ENCODE peak calls at places on chromosomes 4 and X, in five cellular contexts. One of them, this sample, is unnamed. For H3K9me3, the result is how much of the 10 kb centered on the place peaks cover.

GRCh38 chr4:97504713-97505112 is 638.6 kb downstream of the STPG2 start:
- DNase-seq in sigmoid colon: no peak
- DNase-seq in adrenal gland: no peak
- DNase-seq in endothelial cell of umbilical vein: no peak
- DNase-seq in SK-N-SH: no peak
- DNase-seq in this sample: no peak

GRCh38 chr4:99436976-99437655 is 2.0 kb upstream of the ADH7 start:
- DNase-seq in sigmoid colon: no peak
- DNase-seq in adrenal gland: no peak
- DNase-seq in endothelial cell of umbilical vein: no peak
- DNase-seq in SK-N-SH: no peak
- DNase-seq in this sample: no peak

GRCh38 chr4:112327950-112328349 is 30.8 kb downstream of the ALPK1 start:
- DNase-seq in sigmoid colon: no peak
- DNase-seq in adrenal gland: no peak
- DNase-seq in endothelial cell of umbilical vein: peak
- DNase-seq in SK-N-SH: peak
- DNase-seq in this sample: no peak

GRCh38 chr4:33482773-33483172 is 2761.5 kb downstream of the ARAP2 start:
- DNase-seq in sigmoid colon: no peak
- DNase-seq in adrenal gland: no peak
- DNase-seq in endothelial cell of umbilical vein: no peak
- DNase-seq in SK-N-SH: no peak
- DNase-seq in this sample: no peak

GRCh38 chr4:167424338-167425256 is 190.3 kb upstream of the SPOCK3 start:
- DNase-seq in sigmoid colon: no peak
- DNase-seq in adrenal gland: no peak
- DNase-seq in endothelial cell of umbilical vein: no peak
- DNase-seq in SK-N-SH: no peak
- DNase-seq in this sample: peak

GRCh38 chr4:159199827-159200226 is 96.9 kb downstream of the RAPGEF2 start:
- DNase-seq in sigmoid colon: no peak
- DNase-seq in adrenal gland: no peak
- DNase-seq in endothelial cell of umbilical vein: no peak
- DNase-seq in SK-N-SH: no peak
- DNase-seq in this sample: no peak

GRCh38 chrX:71619193-71619592 is 882 bp upstream of the CXCR3 start:
- DNase-seq in sigmoid colon: no peak
- DNase-seq in adrenal gland: no peak
- DNase-seq in endothelial cell of umbilical vein: no peak
- DNase-seq in SK-N-SH: no peak
- DNase-seq in this sample: no peak

GRCh38 chr4:139977838-139978604 is 176.0 kb downstream of the MAML3 start:
- DNase-seq in sigmoid colon: no peak
- DNase-seq in adrenal gland: no peak
- DNase-seq in endothelial cell of umbilical vein: no peak
- DNase-seq in SK-N-SH: no peak
- DNase-seq in this sample: no peak

GRCh38 chr4:37648084-37648817 is 37.9 kb downstream of the RELL1 start:
- DNase-seq in sigmoid colon: peak
- DNase-seq in adrenal gland: peak
- DNase-seq in endothelial cell of umbilical vein: peak
- DNase-seq in SK-N-SH: no peak
- DNase-seq in this sample: no peak

GRCh38 chrX:114221445-114221844 is 362.4 kb upstream of the HTR2C start:
- DNase-seq in sigmoid colon: no peak
- DNase-seq in adrenal gland: no peak
- DNase-seq in endothelial cell of umbilical vein: no peak
- DNase-seq in SK-N-SH: no peak
- DNase-seq in this sample: no peak

GRCh38 chr4:149885896-149886295 is 70.3 kb upstream of the IQCM start:
- DNase-seq in sigmoid colon: no peak
- DNase-seq in adrenal gland: no peak
- DNase-seq in endothelial cell of umbilical vein: no peak
- DNase-seq in SK-N-SH: no peak
- DNase-seq in this sample: no peak

GRCh38 chr4:70842761-70843435 is 3.2 kb upstream of the GRSF1 start:
- DNase-seq in sigmoid colon: no peak
- DNase-seq in adrenal gland: no peak
- DNase-seq in endothelial cell of umbilical vein: no peak
- DNase-seq in SK-N-SH: no peak
- DNase-seq in this sample: no peak

GRCh38 chr4:168585168-168586091 is 88.6 kb downstream of the PALLD start:
- DNase-seq in sigmoid colon: peak
- DNase-seq in adrenal gland: peak
- DNase-seq in endothelial cell of umbilical vein: peak
- DNase-seq in SK-N-SH: peak
- DNase-seq in this sample: no peak

GRCh38 chr4:93182722-93183121 is 645.8 kb upstream of the ATOH1 start:
- DNase-seq in sigmoid colon: no peak
- DNase-seq in adrenal gland: no peak
- DNase-seq in endothelial cell of umbilical vein: no peak
- DNase-seq in SK-N-SH: no peak
- DNase-seq in this sample: no peak

GRCh38 chr4:16860506-16860905 is 37.9 kb downstream of the LDB2 start:
- DNase-seq in sigmoid colon: no peak
- DNase-seq in adrenal gland: no peak
- DNase-seq in endothelial cell of umbilical vein: peak
- DNase-seq in SK-N-SH: no peak
- DNase-seq in this sample: no peak

GRCh38 chr4:183797445-183798248 is 107.5 kb upstream of the STOX2 start:
- DNase-seq in sigmoid colon: no peak
- DNase-seq in adrenal gland: no peak
- DNase-seq in endothelial cell of umbilical vein: peak
- DNase-seq in SK-N-SH: peak
- DNase-seq in this sample: no peak

GRCh38 chr4:133565379-133565778 is 416.3 kb downstream of the PCDH10 start:
- DNase-seq in sigmoid colon: no peak
- DNase-seq in adrenal gland: no peak
- DNase-seq in endothelial cell of umbilical vein: peak
- DNase-seq in SK-N-SH: no peak
- DNase-seq in this sample: no peak

GRCh38 chr4:68272860-68273259 is 27.4 kb upstream of the TMPRSS11B start:
- DNase-seq in sigmoid colon: no peak
- DNase-seq in adrenal gland: no peak
- DNase-seq in endothelial cell of umbilical vein: no peak
- DNase-seq in SK-N-SH: no peak
- DNase-seq in this sample: no peak

GRCh38 chr4:153451931-153452660 is 14.1 kb upstream of the TMEM131L start:
- DNase-seq in sigmoid colon: no peak
- DNase-seq in adrenal gland: no peak
- DNase-seq in endothelial cell of umbilical vein: no peak
- DNase-seq in SK-N-SH: no peak
- DNase-seq in this sample: no peak

GRCh38 chr4:167111622-167112021 is 122.7 kb downstream of the SPOCK3 start:
- DNase-seq in sigmoid colon: no peak
- DNase-seq in adrenal gland: no peak
- DNase-seq in endothelial cell of umbilical vein: no peak
- DNase-seq in SK-N-SH: no peak
- DNase-seq in this sample: no peak

GRCh38 chr4:158605393-158605792 is 66.3 kb downstream of the C4orf46 start:
- DNase-seq in sigmoid colon: no peak
- DNase-seq in adrenal gland: no peak
- DNase-seq in endothelial cell of umbilical vein: no peak
- DNase-seq in SK-N-SH: no peak
- DNase-seq in this sample: no peak

GRCh38 chrX:10167573-10167972 is 10.8 kb downstream of the CLCN4 start:
- DNase-seq in sigmoid colon: no peak
- DNase-seq in adrenal gland: no peak
- DNase-seq in endothelial cell of umbilical vein: no peak
- DNase-seq in SK-N-SH: no peak
- DNase-seq in this sample: no peak

GRCh38 chrX:12961191-12961718 is 13.7 kb upstream of the TMSB4X start:
- DNase-seq in sigmoid colon: no peak
- DNase-seq in adrenal gland: no peak
- DNase-seq in endothelial cell of umbilical vein: no peak
- DNase-seq in SK-N-SH: no peak
- DNase-seq in this sample: no peak

GRCh38 chr4:7187297-7187592 is 5.1 kb upstream of the SORCS2 start:
- DNase-seq in sigmoid colon: peak
- DNase-seq in adrenal gland: no peak
- DNase-seq in endothelial cell of umbilical vein: no peak
- DNase-seq in SK-N-SH: no peak
- DNase-seq in this sample: no peak

GRCh38 chr4:15234101-15234500 is 193.7 kb upstream of the C1QTNF7 start:
- DNase-seq in sigmoid colon: no peak
- DNase-seq in adrenal gland: no peak
- DNase-seq in endothelial cell of umbilical vein: no peak
- DNase-seq in SK-N-SH: no peak
- DNase-seq in this sample: no peak

GRCh38 chrX:132631579-132632232 is 142.9 kb upstream of the MBNL3 start:
- DNase-seq in sigmoid colon: no peak
- DNase-seq in adrenal gland: no peak
- DNase-seq in endothelial cell of umbilical vein: peak
- DNase-seq in SK-N-SH: peak
- DNase-seq in this sample: no peak

GRCh38 chrX:68699960-68700746 is 52.7 kb downstream of the STARD8 start:
- DNase-seq in sigmoid colon: no peak
- DNase-seq in adrenal gland: no peak
- DNase-seq in endothelial cell of umbilical vein: peak
- DNase-seq in SK-N-SH: no peak
- DNase-seq in this sample: no peak

GRCh38 chrX:46912098-46912672 is at the start of gene JADE3:
- DNase-seq in sigmoid colon: peak
- DNase-seq in adrenal gland: peak
- DNase-seq in endothelial cell of umbilical vein: peak
- DNase-seq in SK-N-SH: peak
- DNase-seq in this sample: peak

GRCh38 chr4:123423819-123424218 is 27.2 kb downstream of the SPRY1 start:
- DNase-seq in sigmoid colon: no peak
- DNase-seq in adrenal gland: no peak
- DNase-seq in endothelial cell of umbilical vein: no peak
- DNase-seq in SK-N-SH: no peak
- DNase-seq in this sample: no peak

GRCh38 chr4:148445903-148446261 is 3.7 kb upstream of the NR3C2 start:
- DNase-seq in sigmoid colon: no peak
- DNase-seq in adrenal gland: no peak
- DNase-seq in endothelial cell of umbilical vein: no peak
- DNase-seq in SK-N-SH: no peak
- DNase-seq in this sample: no peak

GRCh38 chr4:76539979-76540378 is 105.0 kb downstream of the SHROOM3 start:
- DNase-seq in sigmoid colon: no peak
- DNase-seq in adrenal gland: no peak
- DNase-seq in endothelial cell of umbilical vein: no peak
- DNase-seq in SK-N-SH: no peak
- DNase-seq in this sample: no peak

GRCh38 chrX:66833426-66833825 is 194.5 kb upstream of the EDA2R start:
- DNase-seq in sigmoid colon: no peak
- DNase-seq in adrenal gland: no peak
- DNase-seq in endothelial cell of umbilical vein: no peak
- DNase-seq in SK-N-SH: no peak
- DNase-seq in this sample: no peak

GRCh38 chr4:6356076-6356560 is 86.5 kb downstream of the WFS1 start:
- DNase-seq in sigmoid colon: no peak
- DNase-seq in adrenal gland: no peak
- DNase-seq in endothelial cell of umbilical vein: no peak
- DNase-seq in SK-N-SH: no peak
- DNase-seq in this sample: no peak

GRCh38 chrX:124493984-124494383 is 147.6 kb downstream of the SH2D1A start:
- DNase-seq in sigmoid colon: no peak
- DNase-seq in adrenal gland: no peak
- DNase-seq in endothelial cell of umbilical vein: no peak
- DNase-seq in SK-N-SH: no peak
- DNase-seq in this sample: no peak

GRCh38 chr4:182271731-182272525 is 28.7 kb downstream of the TENM3 start:
- DNase-seq in sigmoid colon: no peak
- DNase-seq in adrenal gland: no peak
- DNase-seq in endothelial cell of umbilical vein: no peak
- DNase-seq in SK-N-SH: no peak
- DNase-seq in this sample: no peak

GRCh38 chr4:186040316-186040715 is 28.6 kb upstream of the TLR3 start:
- DNase-seq in sigmoid colon: no peak
- DNase-seq in adrenal gland: no peak
- DNase-seq in endothelial cell of umbilical vein: no peak
- DNase-seq in SK-N-SH: no peak
- DNase-seq in this sample: no peak
- H3K27ac ChIP-seq in sigmoid colon: peak
- H3K27ac ChIP-seq in adrenal gland: no peak
- H3K27ac ChIP-seq in endothelial cell of umbilical vein: no peak
- H3K27ac ChIP-seq in SK-N-SH: no peak
- H3K27ac ChIP-seq in this sample: no peak

DNA sequence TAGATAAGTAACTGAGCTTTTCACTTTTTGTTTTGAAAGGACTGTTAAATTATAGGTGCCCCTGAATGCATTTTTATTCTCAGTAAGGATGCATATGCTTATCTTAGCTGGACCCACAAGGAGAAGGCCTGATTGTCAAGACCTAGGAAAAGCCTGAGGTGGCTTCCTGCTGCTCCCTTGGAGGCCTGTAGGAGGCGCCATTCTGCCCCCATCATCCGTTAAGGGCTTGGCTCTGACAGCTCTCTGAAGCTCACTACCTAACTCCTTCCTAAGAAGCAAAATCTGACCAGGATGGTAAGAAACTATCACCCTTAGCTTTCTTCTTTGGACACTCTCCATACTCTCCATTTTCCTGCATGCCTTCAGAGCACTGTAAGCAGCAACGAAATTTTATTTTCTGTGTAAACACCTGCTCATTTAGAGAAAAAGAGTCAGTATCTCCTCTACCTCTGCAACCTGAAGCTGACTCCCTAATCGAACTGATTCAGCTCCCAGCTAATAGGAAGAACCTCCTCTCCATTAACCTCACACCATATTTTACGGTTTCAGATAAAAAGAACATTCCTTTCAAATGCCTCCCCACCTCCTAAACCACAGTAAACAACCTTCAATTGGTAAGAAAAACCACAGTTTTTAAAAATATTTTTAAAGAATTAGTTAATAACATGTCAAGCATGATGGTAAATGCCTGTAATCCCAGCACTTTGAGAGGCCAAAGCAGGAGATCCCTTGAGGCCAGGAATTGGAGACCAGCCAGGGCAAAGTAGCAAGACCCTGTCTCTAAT is 73.4 kb upstream of the EDNRA start:
- DNase-seq in sigmoid colon: no peak
- DNase-seq in adrenal gland: no peak
- DNase-seq in endothelial cell of umbilical vein: no peak
- DNase-seq in SK-N-SH: no peak
- DNase-seq in this sample: no peak
- TF ChIP-seq CTCF in sigmoid colon: no peak
- TF ChIP-seq CTCF in adrenal gland: no peak
- TF ChIP-seq CTCF in endothelial cell of umbilical vein: peak
- TF ChIP-seq CTCF in SK-N-SH: peak
- TF ChIP-seq CTCF in this sample: no peak

DNA sequence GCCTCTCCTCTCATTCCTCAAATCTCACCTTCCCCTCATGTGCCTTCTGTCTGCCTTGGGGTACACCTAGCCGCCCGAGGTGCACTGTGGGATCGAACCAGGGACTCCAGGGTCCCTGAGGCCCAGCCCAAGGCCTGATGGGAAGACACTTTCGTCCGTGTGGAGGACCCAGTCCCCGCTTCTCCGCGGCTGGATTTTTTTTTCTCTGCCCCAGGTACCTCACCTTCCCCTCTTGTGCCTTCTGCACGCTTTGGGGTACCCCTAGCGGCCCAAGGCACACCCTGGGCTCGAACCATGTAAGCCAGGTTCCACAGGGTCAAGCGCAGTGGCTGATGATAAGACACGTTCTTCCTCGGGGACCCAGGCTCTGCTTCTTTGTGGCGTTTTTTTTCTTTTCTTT is 530.7 kb downstream of the CWH43 start:
- DNase-seq in sigmoid colon: peak
- DNase-seq in adrenal gland: no peak
- DNase-seq in endothelial cell of umbilical vein: no peak
- DNase-seq in SK-N-SH: no peak
- DNase-seq in this sample: no peak
- H3K9me3 ChIP-seq in sigmoid colon: under half
- H3K9me3 ChIP-seq in adrenal gland: under half
- H3K9me3 ChIP-seq in endothelial cell of umbilical vein: under half
- H3K9me3 ChIP-seq in SK-N-SH: under half
- H3K9me3 ChIP-seq in this sample: under half

GRCh38 chrX:150984164-150984824 is 1.2 kb downstream of the HMGB3 start:
- DNase-seq in sigmoid colon: no peak
- DNase-seq in adrenal gland: no peak
- DNase-seq in endothelial cell of umbilical vein: no peak
- DNase-seq in SK-N-SH: peak
- DNase-seq in this sample: peak
- H3K27ac ChIP-seq in sigmoid colon: no peak
- H3K27ac ChIP-seq in adrenal gland: no peak
- H3K27ac ChIP-seq in endothelial cell of umbilical vein: peak
- H3K27ac ChIP-seq in SK-N-SH: no peak
- H3K27ac ChIP-seq in this sample: no peak